ENCODE peak calls at places on chromosomes 11 and 22, in four cellular contexts. N, I, D and X are unnamed samples.

GRCh38 chr11:92424281-92424680 is 199.7 kb downstream of the FAT3 start:
- DNase-seq in D (no peak), N (no peak), I (no peak), X (no peak)

GRCh38 chr11:44014968-44015623 is 32.7 kb upstream of the ACCSL start:
- DNase-seq in I (no peak), N (no peak), D (no peak), X (no peak)

GRCh38 chr22:32465661-32466060 is 1.4 kb upstream of the BPIFC start:
- DNase-seq in D (no peak), I (no peak), N (no peak), X (no peak)

GRCh38 chr11:101202614-101203013 is 73.0 kb upstream of the PGR start:
- DNase-seq in I (no peak), N (no peak), D (no peak), X (no peak)

GRCh38 chr11:125956371-125956770 is 10.5 kb downstream of the VSIG10L2 start:
- DNase-seq in N (no peak), D (peak), I (no peak), X (no peak)

GRCh38 chr22:42857845-42858481 is 890 bp upstream of the ARFGAP3 start:
- DNase-seq in I (no peak), N (no peak), D (no peak), X (no peak)

GRCh38 chr11:64202992-64203391 is 3.5 kb upstream of the FERMT3 start:
- DNase-seq in I (no peak), D (no peak), N (no peak), X (no peak)

GRCh38 chr11:9615031-9615451 is 41.6 kb downstream of the WEE1 start:
- DNase-seq in I (no peak), D (no peak), N (no peak), X (no peak)

GRCh38 chr22:17931400-17931825 is 92.9 kb downstream of the MICAL3 start:
- DNase-seq in N (no peak), D (peak), I (no peak), X (no peak)

GRCh38 chr11:61917357-61918109 is at the start of gene RAB3IL1:
- DNase-seq in I (no peak), N (peak), D (peak), X (no peak)

GRCh38 chr11:848380-848931 is 5.8 kb downstream of the TSPAN4 start:
- DNase-seq in N (no peak), D (peak), I (no peak), X (no peak)

GRCh38 chr11:61725632-61726280 is 26.7 kb upstream of the MYRF start:
- DNase-seq in N (no peak), I (no peak), D (no peak), X (no peak)

GRCh38 chr22:46089426-46090041 is 60.8 kb upstream of the PPARA start:
- DNase-seq in D (peak), N (no peak), I (no peak), X (no peak)